ENCODE peak calls at places on chromosomes 11 and 22, in six cellular contexts. One of them, this sample, is unnamed.

GRCh38 chr11:6611092-6612007 is 666 bp downstream of the TAF10 start:
- DNase-seq in WTC11: peak; percentile 24
- DNase-seq in K562: no peak
- DNase-seq in kidney: peak; percentile 91
- DNase-seq in astrocyte of the spinal cord: peak; percentile 19
- DNase-seq in activated CD8-positive, alpha-beta T cell treated with anti-CD3 and anti-CD28 coated beads for 36 hours: peak; percentile 40
- DNase-seq in this sample: peak; percentile 28

GRCh38 chr11:76768091-76769047 is 14.8 kb upstream of the TSKU start:
- DNase-seq in activated CD8-positive, alpha-beta T cell treated with anti-CD3 and anti-CD28 coated beads for 36 hours: peak; percentile 57
- DNase-seq in astrocyte of the spinal cord: no peak
- DNase-seq in kidney: no peak
- DNase-seq in WTC11: no peak
- DNase-seq in K562: no peak
- DNase-seq in this sample: no peak

GRCh38 chr11:100923555-100923954 is 206.1 kb downstream of the PGR start:
- DNase-seq in activated CD8-positive, alpha-beta T cell treated with anti-CD3 and anti-CD28 coated beads for 36 hours: no peak
- DNase-seq in kidney: no peak
- DNase-seq in K562: no peak
- DNase-seq in WTC11: no peak
- DNase-seq in astrocyte of the spinal cord: peak; percentile 72
- DNase-seq in this sample: no peak

GRCh38 chr11:65633390-65634139 is 4.3 kb upstream of the SIPA1 start:
- DNase-seq in astrocyte of the spinal cord: no peak
- DNase-seq in WTC11: no peak
- DNase-seq in activated CD8-positive, alpha-beta T cell treated with anti-CD3 and anti-CD28 coated beads for 36 hours: no peak
- DNase-seq in kidney: no peak
- DNase-seq in K562: no peak
- DNase-seq in this sample: no peak

GRCh38 chr11:62266558-62266957 is 3.4 kb upstream of the SCGB2A2 start:
- DNase-seq in K562: no peak
- DNase-seq in activated CD8-positive, alpha-beta T cell treated with anti-CD3 and anti-CD28 coated beads for 36 hours: peak; percentile 44
- DNase-seq in WTC11: no peak
- DNase-seq in kidney: no peak
- DNase-seq in astrocyte of the spinal cord: no peak
- DNase-seq in this sample: no peak

GRCh38 chr22:29480512-29481264 is 670 bp downstream of the NEFH start:
- DNase-seq in WTC11: peak; percentile 64
- DNase-seq in K562: peak; percentile 78
- DNase-seq in astrocyte of the spinal cord: peak; percentile 31
- DNase-seq in activated CD8-positive, alpha-beta T cell treated with anti-CD3 and anti-CD28 coated beads for 36 hours: peak; percentile 65
- DNase-seq in kidney: no peak
- DNase-seq in this sample: no peak

GRCh38 chr11:129828301-129828836 is 12.7 kb downstream of the TMEM45B start:
- DNase-seq in activated CD8-positive, alpha-beta T cell treated with anti-CD3 and anti-CD28 coated beads for 36 hours: no peak
- DNase-seq in kidney: no peak
- DNase-seq in K562: no peak
- DNase-seq in astrocyte of the spinal cord: no peak
- DNase-seq in WTC11: no peak
- DNase-seq in this sample: no peak

GRCh38 chr11:129815596-129816461 is at the start of gene TMEM45B:
- DNase-seq in astrocyte of the spinal cord: no peak
- DNase-seq in kidney: peak; percentile 90
- DNase-seq in activated CD8-positive, alpha-beta T cell treated with anti-CD3 and anti-CD28 coated beads for 36 hours: peak; percentile 20
- DNase-seq in K562: no peak
- DNase-seq in WTC11: peak; percentile 63
- DNase-seq in this sample: peak; percentile 21

GRCh38 chr11:66070604-66071325 is 693 bp downstream of the PACS1 start:
- DNase-seq in K562: peak; percentile 74
- DNase-seq in kidney: peak; percentile 90
- DNase-seq in astrocyte of the spinal cord: peak; percentile 51
- DNase-seq in activated CD8-positive, alpha-beta T cell treated with anti-CD3 and anti-CD28 coated beads for 36 hours: peak; percentile 35
- DNase-seq in WTC11: peak; percentile 45
- DNase-seq in this sample: peak; percentile 52

GRCh38 chr11:12754582-12755250 is 80.5 kb downstream of the TEAD1 start:
- DNase-seq in WTC11: no peak
- DNase-seq in astrocyte of the spinal cord: no peak
- DNase-seq in K562: no peak
- DNase-seq in kidney: no peak
- DNase-seq in activated CD8-positive, alpha-beta T cell treated with anti-CD3 and anti-CD28 coated beads for 36 hours: no peak
- DNase-seq in this sample: no peak

GRCh38 chr11:61173456-61173855 is 12.2 kb upstream of the VPS37C start:
- DNase-seq in astrocyte of the spinal cord: no peak
- DNase-seq in kidney: no peak
- DNase-seq in activated CD8-positive, alpha-beta T cell treated with anti-CD3 and anti-CD28 coated beads for 36 hours: no peak
- DNase-seq in WTC11: no peak
- DNase-seq in K562: no peak
- DNase-seq in this sample: no peak

GRCh38 chr11:130861902-130862552 is 54.3 kb downstream of the SNX19 start:
- DNase-seq in WTC11: peak; percentile 95
- DNase-seq in astrocyte of the spinal cord: peak; percentile 95
- DNase-seq in activated CD8-positive, alpha-beta T cell treated with anti-CD3 and anti-CD28 coated beads for 36 hours: peak; percentile 93
- DNase-seq in kidney: peak; percentile 96
- DNase-seq in K562: peak; percentile 88
- DNase-seq in this sample: peak; percentile 85

GRCh38 chr11:32388871-32389770 is 46.2 kb downstream of the WT1 start:
- DNase-seq in activated CD8-positive, alpha-beta T cell treated with anti-CD3 and anti-CD28 coated beads for 36 hours: no peak
- DNase-seq in K562: no peak
- DNase-seq in astrocyte of the spinal cord: no peak
- DNase-seq in kidney: no peak
- DNase-seq in WTC11: no peak
- DNase-seq in this sample: no peak

GRCh38 chr11:1082728-1083620 is 8.3 kb downstream of the MUC2 start:
- DNase-seq in K562: no peak
- DNase-seq in activated CD8-positive, alpha-beta T cell treated with anti-CD3 and anti-CD28 coated beads for 36 hours: no peak
- DNase-seq in WTC11: peak; percentile 12
- DNase-seq in kidney: peak; percentile 66
- DNase-seq in astrocyte of the spinal cord: no peak
- DNase-seq in this sample: no peak

GRCh38 chr11:75100314-75100713 is 3.6 kb upstream of the OR2AT4 start:
- DNase-seq in activated CD8-positive, alpha-beta T cell treated with anti-CD3 and anti-CD28 coated beads for 36 hours: peak; percentile 61
- DNase-seq in K562: peak; percentile 70
- DNase-seq in WTC11: no peak
- DNase-seq in kidney: no peak
- DNase-seq in astrocyte of the spinal cord: peak; percentile 2
- DNase-seq in this sample: peak; percentile 72

GRCh38 chr11:2146051-2146450 is 6.9 kb upstream of the IGF2 start:
- DNase-seq in K562: no peak
- DNase-seq in kidney: no peak
- DNase-seq in activated CD8-positive, alpha-beta T cell treated with anti-CD3 and anti-CD28 coated beads for 36 hours: no peak
- DNase-seq in astrocyte of the spinal cord: no peak
- DNase-seq in WTC11: no peak
- DNase-seq in this sample: no peak

GRCh38 chr11:2142300-2142759 is 3.1 kb upstream of the IGF2 start:
- DNase-seq in kidney: no peak
- DNase-seq in astrocyte of the spinal cord: no peak
- DNase-seq in activated CD8-positive, alpha-beta T cell treated with anti-CD3 and anti-CD28 coated beads for 36 hours: no peak
- DNase-seq in K562: no peak
- DNase-seq in WTC11: no peak
- DNase-seq in this sample: no peak

GRCh38 chr11:2142762-2143202 is 3.6 kb upstream of the IGF2 start:
- DNase-seq in kidney: no peak
- DNase-seq in activated CD8-positive, alpha-beta T cell treated with anti-CD3 and anti-CD28 coated beads for 36 hours: peak; percentile 77
- DNase-seq in K562: no peak
- DNase-seq in WTC11: no peak
- DNase-seq in astrocyte of the spinal cord: no peak
- DNase-seq in this sample: peak; percentile 78

GRCh38 chr11:2144549-2145220 is 5.5 kb upstream of the IGF2 start:
- DNase-seq in kidney: no peak
- DNase-seq in activated CD8-positive, alpha-beta T cell treated with anti-CD3 and anti-CD28 coated beads for 36 hours: no peak
- DNase-seq in astrocyte of the spinal cord: no peak
- DNase-seq in K562: no peak
- DNase-seq in WTC11: no peak
- DNase-seq in this sample: no peak

GRCh38 chr11:2143652-2144548 is 4.7 kb upstream of the IGF2 start:
- DNase-seq in astrocyte of the spinal cord: no peak
- DNase-seq in WTC11: peak; percentile 41
- DNase-seq in kidney: no peak
- DNase-seq in activated CD8-positive, alpha-beta T cell treated with anti-CD3 and anti-CD28 coated beads for 36 hours: peak; percentile 30
- DNase-seq in K562: peak; percentile 33
- DNase-seq in this sample: no peak
- TF ChIP-seq CTCF in astrocyte of the spinal cord: peak; percentile 1
- TF ChIP-seq CTCF in WTC11: no peak
- TF ChIP-seq CTCF in kidney: no peak
- TF ChIP-seq CTCF in activated CD8-positive, alpha-beta T cell treated with anti-CD3 and anti-CD28 coated beads for 36 hours: no peak
- TF ChIP-seq CTCF in K562: no peak
- TF ChIP-seq CTCF in this sample: no peak

GRCh38 chr22:32079110-32080089 is 36.3 kb downstream of the SLC5A1 start:
- DNase-seq in kidney: no peak
- DNase-seq in WTC11: no peak
- DNase-seq in K562: no peak
- DNase-seq in activated CD8-positive, alpha-beta T cell treated with anti-CD3 and anti-CD28 coated beads for 36 hours: no peak
- DNase-seq in astrocyte of the spinal cord: peak; percentile 70
- DNase-seq in this sample: no peak

GRCh38 chr22:32083000-32083399 is 39.9 kb downstream of the SLC5A1 start:
- DNase-seq in K562: no peak
- DNase-seq in kidney: no peak
- DNase-seq in activated CD8-positive, alpha-beta T cell treated with anti-CD3 and anti-CD28 coated beads for 36 hours: no peak
- DNase-seq in WTC11: no peak
- DNase-seq in astrocyte of the spinal cord: no peak
- DNase-seq in this sample: no peak

GRCh38 chr22:32082331-32082730 is 39.3 kb downstream of the SLC5A1 start:
- DNase-seq in kidney: no peak
- DNase-seq in astrocyte of the spinal cord: no peak
- DNase-seq in K562: no peak
- DNase-seq in WTC11: no peak
- DNase-seq in activated CD8-positive, alpha-beta T cell treated with anti-CD3 and anti-CD28 coated beads for 36 hours: no peak
- DNase-seq in this sample: no peak

GRCh38 chr22:32083814-32084213 is 40.8 kb downstream of the SLC5A1 start:
- DNase-seq in astrocyte of the spinal cord: no peak
- DNase-seq in K562: no peak
- DNase-seq in kidney: no peak
- DNase-seq in WTC11: no peak
- DNase-seq in activated CD8-positive, alpha-beta T cell treated with anti-CD3 and anti-CD28 coated beads for 36 hours: no peak
- DNase-seq in this sample: no peak

DNA sequence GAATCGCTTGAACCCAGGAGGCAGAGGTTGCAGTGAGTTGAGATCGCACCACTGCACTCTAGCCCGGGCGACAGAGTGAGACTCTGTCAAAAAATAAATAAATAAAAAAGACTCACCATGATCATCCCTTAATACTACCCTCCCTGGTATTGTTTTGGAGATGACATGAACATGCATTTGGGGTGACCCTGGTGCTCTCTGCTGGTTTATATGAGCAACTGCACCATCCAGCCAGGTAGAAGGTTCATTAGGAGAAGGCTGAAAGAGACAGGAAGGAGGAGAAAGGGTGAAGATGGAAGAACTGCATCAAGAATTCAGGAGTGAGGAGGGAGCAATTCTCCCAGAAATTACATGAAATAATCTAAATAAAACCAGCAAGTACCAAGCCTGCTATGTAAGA is 37.8 kb downstream of the SLC5A1 start:
- DNase-seq in kidney: no peak
- DNase-seq in activated CD8-positive, alpha-beta T cell treated with anti-CD3 and anti-CD28 coated beads for 36 hours: peak; percentile 34
- DNase-seq in WTC11: peak; percentile 27
- DNase-seq in K562: peak; percentile 24
- DNase-seq in astrocyte of the spinal cord: peak; percentile 48
- DNase-seq in this sample: peak; percentile 62
- TF ChIP-seq CTCF in kidney: peak; percentile 67
- TF ChIP-seq CTCF in activated CD8-positive, alpha-beta T cell treated with anti-CD3 and anti-CD28 coated beads for 36 hours: peak; percentile 77
- TF ChIP-seq CTCF in WTC11: peak; percentile 57
- TF ChIP-seq CTCF in K562: peak; percentile 68
- TF ChIP-seq CTCF in astrocyte of the spinal cord: peak; percentile 74
- TF ChIP-seq CTCF in this sample: peak; percentile 51

DNA sequence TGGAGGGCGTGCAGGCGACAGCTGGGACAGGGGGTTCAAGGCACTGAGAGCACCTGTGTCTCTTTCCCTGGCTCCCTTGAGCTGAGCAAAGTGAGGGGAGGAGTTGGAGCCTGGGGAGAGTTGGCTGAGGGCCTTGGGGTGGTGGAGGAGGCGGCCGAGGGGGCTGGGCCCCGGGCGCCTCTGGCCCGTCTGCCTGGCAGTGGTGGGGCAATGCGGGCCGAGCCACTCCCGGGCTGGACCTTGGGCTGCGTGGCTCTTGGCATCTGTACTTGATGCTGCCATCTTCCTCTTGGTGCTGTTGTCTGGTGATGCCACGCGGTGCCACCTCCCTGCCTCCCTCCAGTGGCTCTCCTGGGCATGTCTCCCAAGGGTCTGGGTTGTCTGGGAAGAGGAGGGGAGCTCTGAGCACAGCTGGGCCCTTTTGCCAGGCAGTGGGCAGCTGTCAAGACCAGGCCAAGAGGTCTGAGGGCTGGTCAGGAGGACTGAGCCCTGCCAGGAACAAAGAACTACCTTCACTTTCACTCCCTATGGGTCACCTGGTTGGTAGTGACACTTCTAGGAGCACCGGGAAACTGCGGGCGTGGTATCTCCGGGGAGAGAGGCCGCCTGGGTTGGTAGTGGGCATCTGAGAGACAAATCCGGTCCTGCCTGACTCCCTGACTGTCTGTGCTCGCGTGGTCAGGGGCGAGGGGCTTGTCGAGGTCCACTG is 1.3 kb downstream of the GRIK4 start:
- DNase-seq in astrocyte of the spinal cord: no peak
- DNase-seq in kidney: no peak
- DNase-seq in WTC11: no peak
- DNase-seq in activated CD8-positive, alpha-beta T cell treated with anti-CD3 and anti-CD28 coated beads for 36 hours: no peak
- DNase-seq in K562: no peak
- DNase-seq in this sample: peak; percentile 41
- TF ChIP-seq CTCF in astrocyte of the spinal cord: no peak
- TF ChIP-seq CTCF in kidney: no peak
- TF ChIP-seq CTCF in WTC11: no peak
- TF ChIP-seq CTCF in activated CD8-positive, alpha-beta T cell treated with anti-CD3 and anti-CD28 coated beads for 36 hours: no peak
- TF ChIP-seq CTCF in K562: no peak
- TF ChIP-seq CTCF in this sample: no peak

GRCh38 chr22:44161673-44162072 is 19.1 kb upstream of the PARVG start:
- DNase-seq in WTC11: no peak
- DNase-seq in K562: no peak
- DNase-seq in astrocyte of the spinal cord: no peak
- DNase-seq in activated CD8-positive, alpha-beta T cell treated with anti-CD3 and anti-CD28 coated beads for 36 hours: no peak
- DNase-seq in kidney: peak; percentile 49
- DNase-seq in this sample: no peak

GRCh38 chr22:44158766-44159165 is 22.0 kb upstream of the PARVG start:
- DNase-seq in activated CD8-positive, alpha-beta T cell treated with anti-CD3 and anti-CD28 coated beads for 36 hours: no peak
- DNase-seq in WTC11: no peak
- DNase-seq in K562: no peak
- DNase-seq in kidney: peak; percentile 22
- DNase-seq in astrocyte of the spinal cord: no peak
- DNase-seq in this sample: no peak

GRCh38 chr22:44159811-44160210 is 20.9 kb upstream of the PARVG start:
- DNase-seq in astrocyte of the spinal cord: no peak
- DNase-seq in activated CD8-positive, alpha-beta T cell treated with anti-CD3 and anti-CD28 coated beads for 36 hours: no peak
- DNase-seq in kidney: peak; percentile 13
- DNase-seq in WTC11: no peak
- DNase-seq in K562: no peak
- DNase-seq in this sample: no peak

GRCh38 chr22:44159230-44159629 is 21.5 kb upstream of the PARVG start:
- DNase-seq in astrocyte of the spinal cord: no peak
- DNase-seq in WTC11: no peak
- DNase-seq in K562: no peak
- DNase-seq in kidney: peak; percentile 22
- DNase-seq in activated CD8-positive, alpha-beta T cell treated with anti-CD3 and anti-CD28 coated beads for 36 hours: no peak
- DNase-seq in this sample: no peak

DNA sequence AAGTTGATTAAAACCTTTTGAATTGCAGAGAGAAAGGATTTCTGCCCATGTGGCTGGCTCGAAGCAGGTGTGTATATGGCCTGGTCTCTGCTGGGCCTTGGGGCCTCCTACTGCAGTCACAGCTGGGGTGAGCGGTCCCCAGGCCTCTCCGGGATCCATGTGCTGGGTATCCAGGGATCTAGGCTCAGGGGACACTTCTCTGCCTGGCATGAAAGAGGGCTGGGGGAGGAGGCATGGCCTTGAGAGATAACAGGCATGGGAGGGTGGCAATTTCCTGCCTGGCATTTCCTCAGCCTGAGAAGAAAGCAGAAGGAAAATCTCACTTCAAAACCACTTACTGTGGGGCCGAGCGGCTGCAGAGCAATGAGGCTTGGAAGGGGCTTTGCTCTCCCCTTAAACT is 20.3 kb upstream of the PARVG start:
- DNase-seq in activated CD8-positive, alpha-beta T cell treated with anti-CD3 and anti-CD28 coated beads for 36 hours: no peak
- DNase-seq in kidney: peak; percentile 26
- DNase-seq in K562: no peak
- DNase-seq in WTC11: no peak
- DNase-seq in astrocyte of the spinal cord: no peak
- DNase-seq in this sample: no peak
- TF ChIP-seq CTCF in activated CD8-positive, alpha-beta T cell treated with anti-CD3 and anti-CD28 coated beads for 36 hours: no peak
- TF ChIP-seq CTCF in kidney: no peak
- TF ChIP-seq CTCF in K562: no peak
- TF ChIP-seq CTCF in WTC11: no peak
- TF ChIP-seq CTCF in astrocyte of the spinal cord: no peak
- TF ChIP-seq CTCF in this sample: no peak

This sample was measured in GM13976.